ENCODE peak calls at places on chromosomes 7 and 10, in four cellular contexts. W is uterus, U is GM12878, F is ovary. X is an unnamed sample.

GRCh38 chr10:124249812-124250432 is 156.5 kb upstream of the CHST15 start:
- DNase-seq in F (no peak), U (no peak), W (no peak), X (no peak)

GRCh38 chr7:132933076-132933466 is 148.8 kb downstream of the CHCHD3 start:
- DNase-seq in W (no peak), F (no peak), U (no peak), X (no peak)

GRCh38 chr7:123961731-123962130 is 36.7 kb downstream of the SPAM1 start:
- DNase-seq in F (no peak), U (no peak), W (no peak), X (no peak)

GRCh38 chr7:52936750-52937149 is 98.7 kb upstream of the POM121L12 start:
- DNase-seq in F (no peak), U (no peak), W (no peak), X (no peak)

GRCh38 chr7:99788554-99788953 is 4.6 kb upstream of the CYP3A4 start:
- DNase-seq in U (no peak), F (no peak), W (no peak), X (no peak)

GRCh38 chr7:91496251-91496820 is 232.1 kb downstream of the FZD1 start:
- DNase-seq in U (no peak), W (no peak), F (no peak), X (no peak)

GRCh38 chr7:27420702-27421101 is 178.1 kb downstream of the EVX1 start:
- DNase-seq in W (no peak), U (no peak), F (no peak), X (no peak)

GRCh38 chr10:109593686-109594085 is 329.6 kb downstream of the XPNPEP1 start:
- DNase-seq in W (no peak), F (no peak), U (no peak), X (no peak)

GRCh38 chr10:49353026-49353894 is 42.6 kb downstream of the DRGX start:
- DNase-seq in U (no peak), W (no peak), F (no peak), X (no peak)

GRCh38 chr7:1662767-1663166 is 7.3 kb upstream of the ELFN1 start:
- DNase-seq in U (no peak), W (peak; percentile 3), F (no peak), X (peak; percentile 64)

GRCh38 chr7:95593343-95593742 is 3.0 kb downstream of the PDK4 start:
- DNase-seq in U (no peak), W (no peak), F (no peak), X (no peak)

GRCh38 chr7:140196361-140197217 is 19.8 kb upstream of the KDM7A start:
- DNase-seq in F (no peak), U (no peak), W (peak; percentile 18), X (no peak)

GRCh38 chr10:80473096-80473657 is 19.1 kb downstream of the TSPAN14 start:
- DNase-seq in F (no peak), W (no peak), U (no peak), X (no peak)

GRCh38 chr7:73342645-73343044 is 14.7 kb downstream of the FKBP6 start:
- DNase-seq in F (peak; percentile 30), W (peak; percentile 21), U (no peak), X (peak; percentile 42)

GRCh38 chr10:50409965-50410811 is 158.9 kb upstream of the ASAH2 start:
- DNase-seq in U (no peak), F (no peak), W (no peak), X (no peak)

GRCh38 chr7:70694357-70694908 is 437.5 kb upstream of the GALNT17 start:
- DNase-seq in U (no peak), W (no peak), F (peak; percentile 44), X (no peak)

GRCh38 chr7:51949726-51950644 is 633.4 kb upstream of the COBL start:
- DNase-seq in F (no peak), W (no peak), U (no peak), X (no peak)

GRCh38 chr10:113175756-113176651 is 226.0 kb downstream of the TCF7L2 start:
- DNase-seq in F (no peak), U (no peak), W (no peak), X (no peak)

GRCh38 chr7:70751895-70752294 is 380.0 kb upstream of the GALNT17 start:
- DNase-seq in W (no peak), F (no peak), U (no peak), X (no peak)

GRCh38 chr7:27774717-27775328 is 34.9 kb downstream of the TAX1BP1 start:
- DNase-seq in F (no peak), U (no peak), W (no peak), X (no peak)

GRCh38 chr7:130070900-130071622 is 727 bp downstream of the KLHDC10 start:
- DNase-seq in U (no peak), W (no peak), F (no peak), X (no peak)

GRCh38 chr10:93916257-93917063 is 22.7 kb downstream of the SLC35G1 start:
- DNase-seq in W (no peak), F (no peak), U (no peak), X (no peak)

GRCh38 chr7:29194594-29195417 is at the start of gene CHN2:
- DNase-seq in U (no peak), F (peak; percentile 54), W (peak; percentile 44), X (peak; percentile 91)

GRCh38 chr7:116782177-116782711 is 80.1 kb upstream of the CAPZA2 start:
- DNase-seq in F (no peak), U (no peak), W (no peak), X (no peak)

GRCh38 chr10:115001506-115002381 is 63.7 kb downstream of the TRUB1 start:
- DNase-seq in U (peak; percentile 21), F (peak; percentile 21), W (peak; percentile 16), X (no peak)

GRCh38 chr10:112896273-112896672 is 53.8 kb upstream of the TCF7L2 start:
- DNase-seq in U (no peak), F (no peak), W (no peak), X (no peak)

DNA sequence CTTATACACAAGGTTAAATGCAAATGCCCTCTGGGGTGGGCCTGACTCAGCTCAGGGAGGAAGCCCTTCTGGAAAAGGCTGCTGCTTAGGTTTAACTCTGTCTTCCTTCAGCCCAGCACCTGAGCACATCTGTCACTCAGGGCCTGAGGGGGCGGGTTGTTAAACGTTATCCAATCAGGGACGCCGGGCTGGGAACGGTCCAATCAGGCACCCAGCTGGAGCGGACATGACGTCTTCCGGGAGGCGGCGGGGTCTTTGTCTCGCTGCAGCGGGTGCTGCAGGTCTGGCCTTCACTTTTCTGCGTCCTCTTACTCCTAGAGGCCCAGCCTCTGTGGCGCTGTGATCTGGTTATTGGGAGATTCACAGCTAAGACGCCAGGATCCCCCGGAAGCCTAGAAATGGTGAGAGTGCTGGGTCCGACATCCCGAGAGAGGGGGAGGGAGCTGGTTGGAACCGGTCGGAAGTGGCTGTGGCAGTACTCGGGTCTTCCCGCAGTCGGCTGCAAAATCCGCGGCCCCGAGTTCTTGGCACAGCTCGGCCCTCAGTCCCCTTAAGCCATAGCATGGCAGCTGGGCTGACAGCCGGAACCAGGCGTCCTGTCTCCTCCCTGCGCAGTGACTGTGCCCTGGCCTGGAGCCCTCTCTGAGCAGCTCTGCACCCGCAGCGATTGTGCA is at the start of gene ZNF138:
- DNase-seq in U (peak; percentile 84), W (peak; percentile 95), F (peak; percentile 95), X (peak; percentile 95)
- TF ChIP-seq CTCF in U (no peak), W (no peak), F (no peak), X (peak; percentile 8)

DNA sequence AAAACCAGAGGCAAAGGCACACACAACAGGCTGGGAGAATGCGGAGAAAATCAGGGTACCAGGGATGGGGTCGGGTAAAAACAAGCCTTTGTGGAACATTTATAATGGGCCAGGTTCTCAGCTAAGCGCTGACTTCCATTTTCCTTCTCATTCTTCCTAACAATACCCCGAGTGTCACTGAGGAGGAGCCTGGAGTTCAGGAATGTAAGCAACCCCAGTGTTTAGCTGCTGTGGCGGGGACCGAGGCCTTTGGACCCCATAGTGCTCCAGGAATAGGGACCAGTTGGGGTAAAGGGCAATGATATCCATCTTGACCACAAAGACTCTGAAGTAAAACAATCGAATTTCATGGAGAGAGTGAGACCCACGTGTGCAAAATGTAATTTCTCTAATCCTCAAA is 34.2 kb downstream of the GRB10 start:
- DNase-seq in F (no peak), U (no peak), W (no peak), X (no peak)
- H3K4me1 ChIP-seq in F (no peaks in the 10 kb centered on the region), U (no peaks in the 10 kb centered on the region), W (no peaks in the 10 kb centered on the region), X (peaks cover 29% of the 10 kb centered on the region)

GRCh38 chr7:47381132-47381495 is 200.8 kb downstream of the TNS3 start:
- DNase-seq in F (no peak), U (no peak), W (no peak), X (no peak)

GRCh38 chr7:47379629-47380324 is 202.1 kb downstream of the TNS3 start:
- DNase-seq in F (peak; percentile 60), U (no peak), W (peak; percentile 55), X (peak; percentile 41)

GRCh38 chr7:47382200-47382599 is 199.7 kb downstream of the TNS3 start:
- DNase-seq in W (no peak), U (no peak), F (no peak), X (no peak)

GRCh38 chr7:47378728-47379395 is 203.0 kb downstream of the TNS3 start:
- DNase-seq in U (no peak), F (no peak), W (no peak), X (peak; percentile 61)

GRCh38 chr7:47380325-47381131 is 201.4 kb downstream of the TNS3 start:
- DNase-seq in F (no peak), U (no peak), W (no peak), X (no peak)
- TF ChIP-seq POLR2A in F (no peak), U (no peak), W (no peak), X (no peak)

DNA sequence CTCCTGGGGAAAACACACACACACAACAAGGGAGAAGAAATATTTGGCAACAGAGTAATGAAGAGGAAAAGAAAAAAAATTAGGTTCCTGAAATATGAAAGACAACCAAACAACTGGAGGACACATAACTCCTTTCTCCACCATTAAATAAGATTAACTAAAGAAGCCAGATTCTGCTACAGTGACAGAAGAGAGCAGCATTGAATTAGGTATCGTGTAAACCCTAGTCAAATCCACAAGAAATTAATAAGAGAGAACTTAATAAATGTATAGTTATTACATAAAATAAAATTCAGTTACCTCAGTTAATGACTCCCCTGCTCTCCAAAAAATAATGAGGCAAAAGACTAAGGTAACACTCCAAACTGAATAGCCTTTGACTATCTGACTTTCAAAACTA is 306.7 kb downstream of the CRPPA start:
- DNase-seq in W (no peak), F (no peak), U (no peak), X (no peak)
- TF ChIP-seq CTCF in W (no peak), F (no peak), U (no peak), X (no peak)

DNA sequence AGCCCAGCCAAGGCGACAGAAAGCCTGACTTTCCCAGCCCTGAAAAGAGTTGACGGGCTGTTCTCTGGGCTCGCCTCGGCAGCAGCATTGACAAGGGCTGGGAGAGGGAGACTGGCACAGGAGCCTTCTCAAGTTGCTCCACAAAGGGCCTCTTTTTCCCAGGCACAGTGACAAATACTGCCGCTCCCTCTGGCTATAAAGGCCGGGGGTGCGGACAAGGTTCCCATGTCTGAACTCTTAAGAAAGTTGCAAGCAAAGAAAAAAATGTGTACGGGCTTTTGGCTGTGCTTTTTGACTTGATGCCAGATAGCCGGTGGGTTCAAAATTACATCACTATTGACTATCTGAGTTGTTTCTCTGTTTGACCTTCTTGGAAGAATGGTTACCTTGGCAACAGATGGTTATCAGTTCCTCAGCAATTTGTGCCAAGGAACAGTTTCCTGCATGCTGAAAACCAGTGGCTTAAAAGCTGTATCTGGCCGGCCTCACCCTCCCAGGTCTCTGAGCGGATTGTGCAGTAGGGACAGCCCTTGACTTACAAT is 115.9 kb upstream of the EEPD1 start:
- DNase-seq in W (peak; percentile 51), F (no peak), U (no peak), X (no peak)
- H3K4me1 ChIP-seq in W (no peaks in the 10 kb centered on the region), F (peaks cover 2% of the 10 kb centered on the region), U (no peaks in the 10 kb centered on the region), X (peaks cover 19% of the 10 kb centered on the region)

X was measured in spleen.